ENCODE peak calls at places on chromosomes 5 and 9, in five cellular contexts. C, W, A, F and M are unnamed samples.

GRCh38 chr5:132083065-132083678 is 9.6 kb downstream of the CSF2 start:
- DNase-seq in C (no peak), W (no peak), A (no peak), F (no peak), M (no peak)

GRCh38 chr9:114694146-114694545 is 12.2 kb upstream of the TEX48 start:
- DNase-seq in C (no peak), W (no peak), A (no peak), F (no peak), M (peak)

GRCh38 chr5:157203417-157203816 is 22.8 kb downstream of the ITK start:
- DNase-seq in C (no peak), W (no peak), A (no peak), F (no peak), M (no peak)

GRCh38 chr5:14439087-14439841 is 142.3 kb upstream of the OTULINL start:
- DNase-seq in C (no peak), W (no peak), A (no peak), F (no peak), M (peak)

GRCh38 chr5:89269721-89270120 is 386.7 kb upstream of the MEF2C start:
- DNase-seq in C (no peak), W (no peak), A (no peak), F (no peak), M (no peak)

GRCh38 chr5:138568061-138568824 is 7.0 kb downstream of the HSPA9 start:
- DNase-seq in C (no peak), W (no peak), A (no peak), F (no peak), M (peak)

GRCh38 chr5:1827410-1828397 is 26.5 kb downstream of the NDUFS6 start:
- DNase-seq in C (peak), W (no peak), A (no peak), F (peak), M (peak)

GRCh38 chr5:7897014-7897600 is 28.2 kb downstream of the MTRR start:
- DNase-seq in C (peak), W (no peak), A (no peak), F (no peak), M (peak)

GRCh38 chr9:113274474-113275146 is 762 bp downstream of the CDC26 start:
- DNase-seq in C (peak), W (no peak), A (no peak), F (no peak), M (peak)

GRCh38 chr5:58235279-58235678 is 224.6 kb downstream of the PLK2 start:
- DNase-seq in C (no peak), W (no peak), A (no peak), F (no peak), M (no peak)